ENCODE peak calls at places on chromosomes 16 and 17, in eight cellular contexts. One of them, this sample, is unnamed.

GRCh38 chr17:19260958-19261357 is 23.8 kb downstream of the EPN2 start:
- DNase-seq in uterus: no peak
- DNase-seq in Peyer's patch: no peak
- DNase-seq in adrenal gland: no peak
- DNase-seq in suprapubic skin: no peak
- DNase-seq in H54: no peak
- DNase-seq in heart left ventricle: peak
- DNase-seq in tibial nerve: no peak
- DNase-seq in this sample: no peak

GRCh38 chr16:27526169-27526568 is 23.5 kb downstream of the GTF3C1 start:
- DNase-seq in H54: no peak
- DNase-seq in suprapubic skin: no peak
- DNase-seq in uterus: no peak
- DNase-seq in heart left ventricle: peak
- DNase-seq in adrenal gland: no peak
- DNase-seq in Peyer's patch: no peak
- DNase-seq in tibial nerve: no peak
- DNase-seq in this sample: no peak

GRCh38 chr17:7548585-7549400 is at the start of gene TNFSF12:
- DNase-seq in Peyer's patch: peak
- DNase-seq in uterus: peak
- DNase-seq in suprapubic skin: peak
- DNase-seq in heart left ventricle: peak
- DNase-seq in tibial nerve: peak
- DNase-seq in H54: peak
- DNase-seq in adrenal gland: peak
- DNase-seq in this sample: peak

GRCh38 chr17:75468311-75468754 is 11.9 kb downstream of the TMEM94 start:
- DNase-seq in suprapubic skin: no peak
- DNase-seq in H54: no peak
- DNase-seq in uterus: no peak
- DNase-seq in adrenal gland: peak
- DNase-seq in Peyer's patch: no peak
- DNase-seq in tibial nerve: no peak
- DNase-seq in heart left ventricle: peak
- DNase-seq in this sample: no peak

GRCh38 chr17:63316100-63316499 is 130.0 kb downstream of the CYB561 start:
- DNase-seq in Peyer's patch: no peak
- DNase-seq in uterus: no peak
- DNase-seq in suprapubic skin: no peak
- DNase-seq in tibial nerve: no peak
- DNase-seq in adrenal gland: no peak
- DNase-seq in H54: no peak
- DNase-seq in heart left ventricle: no peak
- DNase-seq in this sample: no peak

GRCh38 chr16:72255785-72256184 is 83.8 kb upstream of the PMFBP1 start:
- DNase-seq in heart left ventricle: no peak
- DNase-seq in Peyer's patch: no peak
- DNase-seq in uterus: no peak
- DNase-seq in H54: no peak
- DNase-seq in suprapubic skin: no peak
- DNase-seq in tibial nerve: no peak
- DNase-seq in adrenal gland: no peak
- DNase-seq in this sample: no peak

GRCh38 chr17:73165616-73166404 is 1.0 kb downstream of the SSTR2 start:
- DNase-seq in heart left ventricle: no peak
- DNase-seq in H54: peak
- DNase-seq in uterus: no peak
- DNase-seq in tibial nerve: no peak
- DNase-seq in suprapubic skin: no peak
- DNase-seq in Peyer's patch: no peak
- DNase-seq in adrenal gland: no peak
- DNase-seq in this sample: no peak

GRCh38 chr17:67602974-67603373 is 114.8 kb upstream of the NOL11 start:
- DNase-seq in heart left ventricle: no peak
- DNase-seq in uterus: no peak
- DNase-seq in H54: peak
- DNase-seq in Peyer's patch: no peak
- DNase-seq in suprapubic skin: no peak
- DNase-seq in tibial nerve: no peak
- DNase-seq in adrenal gland: no peak
- DNase-seq in this sample: peak

GRCh38 chr17:74218436-74218835 is 5.1 kb downstream of the TTYH2 start:
- DNase-seq in uterus: peak
- DNase-seq in H54: no peak
- DNase-seq in Peyer's patch: no peak
- DNase-seq in adrenal gland: no peak
- DNase-seq in suprapubic skin: no peak
- DNase-seq in heart left ventricle: no peak
- DNase-seq in tibial nerve: no peak
- DNase-seq in this sample: no peak

GRCh38 chr16:56609463-56609921 is 1.1 kb downstream of the MT2A start:
- DNase-seq in suprapubic skin: no peak
- DNase-seq in H54: no peak
- DNase-seq in Peyer's patch: peak
- DNase-seq in uterus: no peak
- DNase-seq in tibial nerve: peak
- DNase-seq in adrenal gland: peak
- DNase-seq in heart left ventricle: peak
- DNase-seq in this sample: peak

DNA sequence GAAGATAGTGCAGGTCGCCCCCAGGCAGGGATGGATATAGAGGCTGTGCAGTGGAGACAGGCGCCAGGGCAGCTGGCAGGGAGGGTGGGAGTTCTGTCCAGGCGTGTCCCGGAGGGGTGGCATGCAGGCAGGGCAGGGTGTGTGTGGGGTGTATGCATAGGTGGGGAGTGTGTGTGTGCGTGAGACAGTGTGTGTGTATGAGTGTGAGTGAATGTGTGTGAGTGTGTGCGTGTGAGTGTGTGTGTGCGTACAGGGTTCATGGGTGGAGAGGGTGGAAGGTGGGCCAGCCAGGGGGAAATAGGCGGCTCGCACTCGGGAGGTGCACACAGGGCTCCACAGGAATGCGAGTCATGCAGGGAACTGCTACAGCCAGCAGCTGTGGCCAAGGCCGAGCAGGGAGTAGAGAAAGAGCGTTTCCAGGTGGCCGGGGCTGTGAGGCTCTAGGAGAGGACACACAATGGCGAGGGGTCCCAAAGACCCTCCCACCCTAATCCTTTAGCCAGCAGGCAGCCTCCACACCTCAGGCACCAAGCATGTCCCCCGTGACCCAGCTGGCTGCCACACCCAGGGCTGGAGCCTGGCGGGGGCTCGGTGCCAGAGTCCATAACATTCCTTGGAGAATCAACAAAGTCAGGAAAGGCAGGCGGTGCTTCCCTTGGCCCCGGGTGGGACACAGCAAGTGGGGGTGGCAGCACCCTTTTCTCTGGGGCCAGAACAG is 4.6 kb downstream of the PLCD3 start:
- DNase-seq in adrenal gland: no peak
- DNase-seq in tibial nerve: peak
- DNase-seq in suprapubic skin: no peak
- DNase-seq in Peyer's patch: no peak
- DNase-seq in uterus: peak
- DNase-seq in H54: peak
- DNase-seq in heart left ventricle: peak
- DNase-seq in this sample: peak
- TF ChIP-seq POLR2A in adrenal gland: no peak
- TF ChIP-seq POLR2A in tibial nerve: no peak
- TF ChIP-seq POLR2A in suprapubic skin: no peak
- TF ChIP-seq POLR2A in Peyer's patch: no peak
- TF ChIP-seq POLR2A in uterus: no peak
- TF ChIP-seq POLR2A in H54: no peak
- TF ChIP-seq POLR2A in heart left ventricle: peak
- TF ChIP-seq POLR2A in this sample: no peak

GRCh38 chr17:4537451-4538235 is 17.5 kb downstream of the MYBBP1A start:
- DNase-seq in Peyer's patch: no peak
- DNase-seq in adrenal gland: no peak
- DNase-seq in suprapubic skin: no peak
- DNase-seq in heart left ventricle: peak
- DNase-seq in H54: no peak
- DNase-seq in tibial nerve: no peak
- DNase-seq in uterus: no peak
- DNase-seq in this sample: no peak

GRCh38 chr17:4536259-4536741 is 18.9 kb downstream of the MYBBP1A start:
- DNase-seq in adrenal gland: no peak
- DNase-seq in Peyer's patch: no peak
- DNase-seq in heart left ventricle: no peak
- DNase-seq in suprapubic skin: no peak
- DNase-seq in tibial nerve: no peak
- DNase-seq in uterus: peak
- DNase-seq in H54: no peak
- DNase-seq in this sample: no peak

GRCh38 chr17:4538236-4539002 is 16.8 kb downstream of the MYBBP1A start:
- DNase-seq in suprapubic skin: no peak
- DNase-seq in uterus: no peak
- DNase-seq in H54: no peak
- DNase-seq in Peyer's patch: no peak
- DNase-seq in heart left ventricle: peak
- DNase-seq in adrenal gland: no peak
- DNase-seq in tibial nerve: no peak
- DNase-seq in this sample: no peak

GRCh38 chr17:4535667-4536258 is 19.4 kb downstream of the MYBBP1A start:
- DNase-seq in tibial nerve: no peak
- DNase-seq in Peyer's patch: no peak
- DNase-seq in heart left ventricle: peak
- DNase-seq in uterus: no peak
- DNase-seq in adrenal gland: no peak
- DNase-seq in H54: no peak
- DNase-seq in suprapubic skin: no peak
- DNase-seq in this sample: no peak

DNA sequence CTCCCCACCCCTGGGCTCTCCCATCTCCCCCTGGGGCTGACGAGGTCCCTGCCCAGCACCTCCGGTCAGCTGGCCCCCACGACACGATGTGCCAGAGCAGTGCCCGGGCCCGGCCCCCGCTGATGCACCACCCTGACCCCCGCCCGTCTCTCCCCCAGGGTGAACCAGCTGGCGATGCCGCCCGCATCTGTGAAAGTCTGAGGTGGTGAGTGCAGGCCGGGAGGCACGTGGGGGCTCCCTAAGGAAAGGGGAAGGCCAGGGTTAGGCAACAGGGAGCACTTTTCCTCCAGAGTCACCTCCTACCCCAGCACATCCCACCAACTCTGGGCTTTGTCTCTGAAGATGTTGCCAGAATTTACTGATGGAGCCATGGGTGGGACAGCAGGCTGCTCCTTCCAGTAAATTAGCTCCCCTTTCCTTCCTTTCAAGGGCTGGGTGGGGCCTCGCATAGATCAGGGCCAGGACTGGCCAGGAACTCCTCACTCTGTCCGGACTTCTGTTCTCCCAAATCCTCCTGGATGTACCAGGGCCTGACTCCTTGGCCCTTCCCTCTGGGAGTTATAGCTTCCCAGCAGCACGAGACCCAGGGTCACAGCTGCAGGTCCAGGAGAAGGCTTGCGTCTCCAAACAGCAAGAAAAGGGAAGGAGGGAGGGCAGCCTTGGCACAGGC is 18.3 kb downstream of the MYBBP1A start:
- DNase-seq in heart left ventricle: peak
- DNase-seq in tibial nerve: no peak
- DNase-seq in adrenal gland: no peak
- DNase-seq in uterus: peak
- DNase-seq in H54: no peak
- DNase-seq in suprapubic skin: no peak
- DNase-seq in Peyer's patch: no peak
- DNase-seq in this sample: no peak
- TF ChIP-seq POLR2A in heart left ventricle: no peak
- TF ChIP-seq POLR2A in tibial nerve: no peak
- TF ChIP-seq POLR2A in adrenal gland: no peak
- TF ChIP-seq POLR2A in uterus: no peak
- TF ChIP-seq POLR2A in H54: no peak
- TF ChIP-seq POLR2A in suprapubic skin: no peak
- TF ChIP-seq POLR2A in Peyer's patch: no peak
- TF ChIP-seq POLR2A in this sample: no peak

GRCh38 chr16:89701425-89702406 is at the start of gene SPATA2L:
- DNase-seq in uterus: peak
- DNase-seq in Peyer's patch: peak
- DNase-seq in H54: peak
- DNase-seq in suprapubic skin: peak
- DNase-seq in adrenal gland: peak
- DNase-seq in tibial nerve: peak
- DNase-seq in heart left ventricle: peak
- DNase-seq in this sample: peak
- TF ChIP-seq POLR2A in uterus: peak
- TF ChIP-seq POLR2A in Peyer's patch: peak
- TF ChIP-seq POLR2A in H54: peak
- TF ChIP-seq POLR2A in suprapubic skin: peak
- TF ChIP-seq POLR2A in adrenal gland: peak
- TF ChIP-seq POLR2A in tibial nerve: peak
- TF ChIP-seq POLR2A in heart left ventricle: peak
- TF ChIP-seq POLR2A in this sample: peak

DNA sequence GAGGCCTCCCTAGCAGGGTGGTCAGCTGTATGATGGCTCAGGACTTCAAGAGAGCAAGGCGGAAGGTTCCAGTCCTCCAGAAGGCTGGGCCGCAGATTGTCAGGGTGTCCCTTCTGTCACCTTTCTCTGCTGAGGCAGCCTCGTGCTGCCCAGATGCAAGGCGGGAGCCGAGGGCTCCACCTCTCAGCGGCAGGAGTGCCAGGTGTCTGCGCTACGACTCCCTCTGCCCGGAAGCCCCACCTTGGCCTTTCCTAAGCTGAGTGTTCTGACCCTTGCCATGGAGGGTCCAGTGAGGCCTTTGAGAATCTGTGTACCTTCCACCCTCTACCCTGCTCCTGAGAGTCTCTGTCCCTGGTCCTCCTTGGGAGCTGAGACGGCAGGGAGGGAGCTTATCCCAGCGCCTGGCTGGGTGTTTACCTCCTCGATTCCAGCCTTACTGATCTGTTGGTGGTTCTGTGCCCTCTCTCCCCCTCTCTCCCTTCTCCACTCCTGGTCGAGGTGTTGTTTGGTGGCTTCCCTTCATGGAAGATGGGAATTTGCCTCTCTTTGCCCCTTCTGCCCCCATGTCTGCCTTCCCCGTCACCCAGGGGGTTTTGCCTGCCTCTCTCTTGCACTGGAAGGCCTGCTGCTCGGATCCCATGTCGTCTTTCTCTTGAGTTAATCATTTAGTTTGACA is 2.2 kb upstream of the ZNF750 start:
- DNase-seq in adrenal gland: no peak
- DNase-seq in uterus: no peak
- DNase-seq in heart left ventricle: no peak
- DNase-seq in tibial nerve: no peak
- DNase-seq in Peyer's patch: no peak
- DNase-seq in H54: no peak
- DNase-seq in suprapubic skin: no peak
- DNase-seq in this sample: no peak
- TF ChIP-seq POLR2A in adrenal gland: no peak
- TF ChIP-seq POLR2A in uterus: no peak
- TF ChIP-seq POLR2A in heart left ventricle: no peak
- TF ChIP-seq POLR2A in tibial nerve: no peak
- TF ChIP-seq POLR2A in Peyer's patch: no peak
- TF ChIP-seq POLR2A in H54: no peak
- TF ChIP-seq POLR2A in suprapubic skin: no peak
- TF ChIP-seq POLR2A in this sample: no peak